ENCODE peak calls at places on chromosomes 12 and 14, in eight cellular contexts. X, Q, K, T, U, W, V and L are unnamed samples.

GRCh38 chr14:22780941-22781605 is 14.6 kb downstream of the OXA1L start:
- DNase-seq in X (no peak), Q (no peak), K (no peak), T (no peak), U (peak; percentile 57), W (no peak), V (no peak), L (no peak)

GRCh38 chr12:118126119-118126757 is 9.7 kb upstream of the PEBP1 start:
- DNase-seq in X (peak; percentile 70), Q (no peak), K (peak; percentile 68), T (no peak), U (peak; percentile 95), W (no peak), V (no peak), L (peak; percentile 96)

GRCh38 chr12:51392556-51393237 is 1.5 kb upstream of the GALNT6 start:
- DNase-seq in X (no peak), Q (no peak), K (no peak), T (peak; percentile 83), U (no peak), W (no peak), V (no peak), L (no peak)

GRCh38 chr14:75140620-75141019 is 13.8 kb upstream of the NEK9 start:
- DNase-seq in X (no peak), Q (no peak), K (no peak), T (no peak), U (no peak), W (no peak), V (no peak), L (no peak)

GRCh38 chr12:60209933-60210332 is 614.1 kb downstream of the SLC16A7 start:
- DNase-seq in X (no peak), Q (no peak), K (no peak), T (no peak), U (no peak), W (no peak), V (no peak), L (no peak)

GRCh38 chr12:117101953-117102833 is 3.0 kb upstream of the TESC start:
- DNase-seq in X (no peak), Q (no peak), K (no peak), T (no peak), U (no peak), W (no peak), V (no peak), L (no peak)

GRCh38 chr14:75425443-75425842 is 2.4 kb upstream of the JDP2 start:
- DNase-seq in X (no peak), Q (no peak), K (no peak), T (no peak), U (no peak), W (no peak), V (no peak), L (no peak)

GRCh38 chr14:95432152-95433093 is 84.0 kb downstream of the SYNE3 start:
- DNase-seq in X (peak; percentile 82), Q (no peak), K (no peak), T (peak; percentile 71), U (peak; percentile 60), W (no peak), V (peak; percentile 36), L (peak; percentile 74)

GRCh38 chr12:104177663-104178501 is 37.7 kb upstream of the TXNRD1 start:
- DNase-seq in X (peak; percentile 64), Q (peak; percentile 94), K (peak; percentile 91), T (peak; percentile 97), U (peak; percentile 20), W (peak; percentile 89), V (peak; percentile 66), L (no peak)

GRCh38 chr12:101599771-101600486 is 5.2 kb downstream of the MYBPC1 start:
- DNase-seq in X (no peak), Q (no peak), K (no peak), T (no peak), U (no peak), W (no peak), V (no peak), L (no peak)

GRCh38 chr14:81005540-81006228 is 50.3 kb downstream of the TSHR start:
- DNase-seq in X (no peak), Q (no peak), K (no peak), T (no peak), U (no peak), W (no peak), V (no peak), L (no peak)

DNA sequence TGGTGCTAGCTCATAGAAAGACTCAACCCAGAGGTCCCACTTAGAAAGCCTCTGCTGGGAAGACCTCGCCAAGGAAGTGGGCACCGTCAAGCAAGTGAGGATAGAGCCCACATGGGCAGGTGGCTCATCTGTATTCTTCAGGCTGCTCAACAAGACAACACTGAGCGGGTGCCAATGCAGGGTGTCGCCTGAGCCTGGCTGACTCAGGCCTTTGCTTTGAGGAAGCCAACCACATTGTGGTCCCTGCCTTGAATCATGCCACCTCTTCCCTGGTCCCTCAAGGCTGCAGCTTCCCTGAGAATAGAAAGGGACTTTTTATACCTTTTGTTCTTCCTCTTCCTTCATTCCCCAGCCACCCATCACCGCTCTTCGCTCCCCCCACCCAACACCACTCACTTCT is 2.1 kb upstream of the RNASE13 start:
- DNase-seq in X (no peak), Q (no peak), K (peak; percentile 65), T (peak; percentile 58), U (no peak), W (no peak), V (no peak), L (no peak)
- H3K27ac ChIP-seq in X (peak overlapping the region; percentile 27), Q (no peak overlapping the region), K (peak overlapping the region; percentile 36), T (no peak overlapping the region), U (no peak overlapping the region), W (no peak overlapping the region), V (peak overlapping the region; percentile 80), L (no peak overlapping the region)

GRCh38 chr12:93177208-93178153 is 200.2 kb upstream of the NUDT4 start:
- DNase-seq in X (no peak), Q (no peak), K (no peak), T (peak; percentile 5), U (no peak), W (no peak), V (no peak), L (no peak)

GRCh38 chr12:93176166-93176565 is 201.6 kb upstream of the NUDT4 start:
- DNase-seq in X (no peak), Q (no peak), K (no peak), T (peak; percentile 76), U (no peak), W (no peak), V (no peak), L (no peak)

GRCh38 chr12:93174473-93174872 is 203.3 kb upstream of the NUDT4 start:
- DNase-seq in X (no peak), Q (no peak), K (no peak), T (peak; percentile 8), U (no peak), W (no peak), V (no peak), L (no peak)

GRCh38 chr12:93178154-93178878 is 199.4 kb upstream of the NUDT4 start:
- DNase-seq in X (no peak), Q (no peak), K (no peak), T (no peak), U (no peak), W (no peak), V (no peak), L (no peak)

GRCh38 chr12:93176610-93177126 is 201.1 kb upstream of the NUDT4 start:
- DNase-seq in X (no peak), Q (no peak), K (no peak), T (no peak), U (no peak), W (no peak), V (no peak), L (no peak)
- H3K27ac ChIP-seq in X (peak overlapping the region; percentile 80), Q (peak overlapping the region; percentile 67), K (peak overlapping the region; percentile 61), T (peak overlapping the region; percentile 68), U (peak overlapping the region; percentile 57), W (peak overlapping the region; percentile 72), V (peak overlapping the region; percentile 56), L (no peak overlapping the region)

GRCh38 chr12:105980048-105980447 is 158.7 kb downstream of the NUAK1 start:
- DNase-seq in X (no peak), Q (no peak), K (no peak), T (no peak), U (no peak), W (no peak), V (no peak), L (no peak)
- H3K27ac ChIP-seq in X (no peak overlapping the region), Q (no peak overlapping the region), K (no peak overlapping the region), T (no peak overlapping the region), U (no peak overlapping the region), W (no peak overlapping the region), V (no peak overlapping the region), L (no peak overlapping the region)

DNA sequence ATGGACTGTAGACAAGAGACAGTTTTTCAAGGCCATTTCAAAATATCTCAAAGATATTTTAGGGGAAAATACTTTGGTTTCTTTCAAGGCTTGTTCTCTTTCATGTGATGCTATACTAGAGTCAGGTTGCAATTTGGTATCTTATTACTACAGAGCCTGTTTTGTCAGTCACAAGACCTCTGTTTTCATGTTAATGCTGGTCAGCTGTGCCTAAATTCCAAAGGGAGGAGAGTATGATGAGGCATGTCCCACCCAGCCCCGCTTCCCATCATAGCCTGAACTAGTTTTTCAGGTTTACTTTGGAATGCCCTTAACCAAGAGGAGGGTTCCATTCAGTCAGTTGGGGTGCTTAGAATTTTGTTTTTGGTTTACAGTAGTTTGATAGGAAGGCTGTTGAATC is 52.6 kb downstream of the GPHB5 start:
- DNase-seq in X (no peak), Q (no peak), K (no peak), T (no peak), U (no peak), W (no peak), V (no peak), L (no peak)
- H3K27ac ChIP-seq in X (no peak overlapping the region), Q (no peak overlapping the region), K (peak overlapping the region; percentile 38), T (no peak overlapping the region), U (no peak overlapping the region), W (no peak overlapping the region), V (no peak overlapping the region), L (no peak overlapping the region)